ENCODE peak calls at places on chromosomes 1 and 21, in five cellular contexts. One of them, this sample, is unnamed.

GRCh38 chr1:203142684-203143408 is 15.3 kb downstream of the ADORA1 start:
- DNase-seq in IMR-90: no peak
- DNase-seq in body of pancreas: no peak
- DNase-seq in HCT116: no peak
- DNase-seq in prostate gland: no peak
- DNase-seq in this sample: no peak

GRCh38 chr1:202349263-202349928 is 897 bp downstream of the PPP1R12B start:
- DNase-seq in body of pancreas: no peak
- DNase-seq in prostate gland: peak; percentile 26
- DNase-seq in IMR-90: peak; percentile 78
- DNase-seq in HCT116: no peak
- DNase-seq in this sample: peak; percentile 27

GRCh38 chr1:112761714-112762480 is 46.8 kb upstream of the PPM1J start:
- DNase-seq in body of pancreas: no peak
- DNase-seq in HCT116: no peak
- DNase-seq in IMR-90: no peak
- DNase-seq in prostate gland: no peak
- DNase-seq in this sample: peak; percentile 75

GRCh38 chr1:39485046-39485803 is 6.2 kb upstream of the BMP8A start:
- DNase-seq in body of pancreas: no peak
- DNase-seq in IMR-90: no peak
- DNase-seq in HCT116: no peak
- DNase-seq in prostate gland: no peak
- DNase-seq in this sample: no peak

GRCh38 chr1:236143104-236143948 is 987 bp downstream of the GPR137B start:
- DNase-seq in IMR-90: peak; percentile 72
- DNase-seq in prostate gland: no peak
- DNase-seq in body of pancreas: no peak
- DNase-seq in HCT116: no peak
- DNase-seq in this sample: peak; percentile 59

GRCh38 chr1:107272321-107272720 is 131.5 kb downstream of the NTNG1 start:
- DNase-seq in prostate gland: no peak
- DNase-seq in body of pancreas: no peak
- DNase-seq in IMR-90: no peak
- DNase-seq in HCT116: no peak
- DNase-seq in this sample: peak; percentile 27

GRCh38 chr1:1397839-1398523 is 1.2 kb downstream of the CCNL2 start:
- DNase-seq in body of pancreas: no peak
- DNase-seq in IMR-90: peak; percentile 34
- DNase-seq in prostate gland: no peak
- DNase-seq in HCT116: no peak
- DNase-seq in this sample: peak; percentile 55

GRCh38 chr1:2941907-2942306 is 79.4 kb upstream of the ACTRT2 start:
- DNase-seq in IMR-90: no peak
- DNase-seq in HCT116: no peak
- DNase-seq in body of pancreas: no peak
- DNase-seq in prostate gland: no peak
- DNase-seq in this sample: no peak

GRCh38 chr1:8860738-8861516 is 17.6 kb downstream of the ENO1 start:
- DNase-seq in prostate gland: no peak
- DNase-seq in IMR-90: no peak
- DNase-seq in body of pancreas: no peak
- DNase-seq in HCT116: no peak
- DNase-seq in this sample: no peak

GRCh38 chr1:5551274-5551966 is 440.8 kb downstream of the NPHP4 start:
- DNase-seq in IMR-90: no peak
- DNase-seq in HCT116: peak; percentile 23
- DNase-seq in body of pancreas: no peak
- DNase-seq in prostate gland: peak; percentile 37
- DNase-seq in this sample: peak; percentile 20

GRCh38 chr1:93338426-93338825 is 7.3 kb upstream of the DR1 start:
- DNase-seq in IMR-90: peak; percentile 95
- DNase-seq in prostate gland: no peak
- DNase-seq in body of pancreas: no peak
- DNase-seq in HCT116: peak; percentile 64
- DNase-seq in this sample: peak; percentile 92

GRCh38 chr1:232355162-232356006 is 274.5 kb downstream of the SIPA1L2 start:
- DNase-seq in prostate gland: no peak
- DNase-seq in body of pancreas: no peak
- DNase-seq in IMR-90: no peak
- DNase-seq in HCT116: no peak
- DNase-seq in this sample: no peak

GRCh38 chr1:57637155-57637554 is 213.3 kb upstream of the DAB1 start:
- DNase-seq in HCT116: no peak
- DNase-seq in IMR-90: peak; percentile 40
- DNase-seq in prostate gland: no peak
- DNase-seq in body of pancreas: no peak
- DNase-seq in this sample: peak; percentile 70

GRCh38 chr1:20248954-20249612 is 41.6 kb upstream of the VWA5B1 start:
- DNase-seq in body of pancreas: no peak
- DNase-seq in prostate gland: no peak
- DNase-seq in HCT116: no peak
- DNase-seq in IMR-90: no peak
- DNase-seq in this sample: no peak

GRCh38 chr1:164905891-164906290 is 346.9 kb downstream of the PBX1 start:
- DNase-seq in prostate gland: no peak
- DNase-seq in body of pancreas: no peak
- DNase-seq in IMR-90: no peak
- DNase-seq in HCT116: no peak
- DNase-seq in this sample: no peak

GRCh38 chr1:200075938-200076546 is 48.5 kb downstream of the NR5A2 start:
- DNase-seq in body of pancreas: peak; percentile 71
- DNase-seq in HCT116: peak; percentile 58
- DNase-seq in IMR-90: peak; percentile 79
- DNase-seq in prostate gland: peak; percentile 6
- DNase-seq in this sample: peak; percentile 76

GRCh38 chr21:46113497-46114176 is 15.7 kb downstream of the COL6A2 start:
- DNase-seq in body of pancreas: no peak
- DNase-seq in HCT116: no peak
- DNase-seq in IMR-90: no peak
- DNase-seq in prostate gland: no peak
- DNase-seq in this sample: no peak

GRCh38 chr1:99749948-99750347 is 16.5 kb downstream of the FRRS1 start:
- DNase-seq in HCT116: no peak
- DNase-seq in prostate gland: no peak
- DNase-seq in IMR-90: no peak
- DNase-seq in body of pancreas: no peak
- DNase-seq in this sample: no peak

GRCh38 chr1:206705744-206706297 is 21.1 kb downstream of the MAPKAPK2 start:
- DNase-seq in HCT116: no peak
- DNase-seq in IMR-90: no peak
- DNase-seq in body of pancreas: no peak
- DNase-seq in prostate gland: no peak
- DNase-seq in this sample: no peak

GRCh38 chr1:59565611-59566410 is 248.9 kb upstream of the HOOK1 start:
- DNase-seq in body of pancreas: no peak
- DNase-seq in IMR-90: peak; percentile 94
- DNase-seq in prostate gland: no peak
- DNase-seq in HCT116: no peak
- DNase-seq in this sample: no peak

GRCh38 chr21:36706951-36707762 is 8.2 kb downstream of the SIM2 start:
- DNase-seq in HCT116: no peak
- DNase-seq in body of pancreas: no peak
- DNase-seq in prostate gland: no peak
- DNase-seq in IMR-90: peak; percentile 37
- DNase-seq in this sample: no peak

GRCh38 chr1:241641748-241642592 is 1.8 kb upstream of the CHML start:
- DNase-seq in prostate gland: no peak
- DNase-seq in HCT116: no peak
- DNase-seq in IMR-90: peak; percentile 45
- DNase-seq in body of pancreas: no peak
- DNase-seq in this sample: peak; percentile 70

GRCh38 chr1:200041337-200042118 is 14.0 kb downstream of the NR5A2 start:
- DNase-seq in HCT116: no peak
- DNase-seq in IMR-90: no peak
- DNase-seq in body of pancreas: no peak
- DNase-seq in prostate gland: no peak
- DNase-seq in this sample: no peak

GRCh38 chr1:226223786-226224244 is 351 bp downstream of the MIXL1 start:
- DNase-seq in body of pancreas: no peak
- DNase-seq in HCT116: no peak
- DNase-seq in prostate gland: no peak
- DNase-seq in IMR-90: no peak
- DNase-seq in this sample: no peak

GRCh38 chr1:92329356-92330129 is 30.7 kb downstream of the RPAP2 start:
- DNase-seq in IMR-90: peak; percentile 67
- DNase-seq in body of pancreas: no peak
- DNase-seq in prostate gland: no peak
- DNase-seq in HCT116: no peak
- DNase-seq in this sample: peak; percentile 93

GRCh38 chr21:38300180-38300579 is 43.4 kb downstream of the KCNJ15 start:
- DNase-seq in HCT116: no peak
- DNase-seq in body of pancreas: no peak
- DNase-seq in prostate gland: no peak
- DNase-seq in IMR-90: no peak
- DNase-seq in this sample: no peak

GRCh38 chr1:238281418-238281817 is 390.7 kb upstream of the ZP4 start:
- DNase-seq in body of pancreas: no peak
- DNase-seq in prostate gland: no peak
- DNase-seq in IMR-90: no peak
- DNase-seq in HCT116: no peak
- DNase-seq in this sample: no peak

GRCh38 chr1:218380125-218380977 is 35.2 kb downstream of the TGFB2 start:
- DNase-seq in IMR-90: peak; percentile 78
- DNase-seq in HCT116: no peak
- DNase-seq in body of pancreas: peak; percentile 44
- DNase-seq in prostate gland: peak; percentile 46
- DNase-seq in this sample: peak; percentile 85

GRCh38 chr1:57867001-57867400 is 443.1 kb upstream of the DAB1 start:
- DNase-seq in HCT116: no peak
- DNase-seq in prostate gland: no peak
- DNase-seq in body of pancreas: no peak
- DNase-seq in IMR-90: no peak
- DNase-seq in this sample: no peak

DNA sequence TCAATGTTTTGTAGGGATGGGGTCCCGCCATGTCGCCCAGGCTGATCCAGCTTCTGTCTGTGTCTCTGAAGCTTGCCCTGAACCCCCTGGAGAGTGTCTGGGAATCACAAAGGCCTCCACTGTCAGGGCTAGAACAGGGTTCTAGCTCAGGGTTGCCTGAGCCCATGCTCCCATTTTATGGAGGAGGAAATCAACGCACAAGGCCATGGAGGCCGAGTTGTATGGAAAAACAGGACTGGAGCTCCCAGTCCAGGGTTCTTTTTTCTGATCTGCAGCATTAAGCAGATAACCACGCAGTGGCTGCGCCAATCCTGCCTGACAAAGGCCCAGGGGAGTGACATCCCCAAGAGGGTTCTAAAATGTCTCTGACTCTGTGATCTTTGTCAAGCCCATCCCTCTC is 67.6 kb upstream of the NBPF3 start:
- DNase-seq in HCT116: no peak
- DNase-seq in body of pancreas: no peak
- DNase-seq in prostate gland: no peak
- DNase-seq in IMR-90: no peak
- DNase-seq in this sample: no peak
- H3K4me3 ChIP-seq in HCT116: no peak overlapping the region
- H3K4me3 ChIP-seq in body of pancreas: no peak overlapping the region
- H3K4me3 ChIP-seq in prostate gland: no peak overlapping the region
- H3K4me3 ChIP-seq in IMR-90: no peak overlapping the region
- H3K4me3 ChIP-seq in this sample: no peak overlapping the region

DNA sequence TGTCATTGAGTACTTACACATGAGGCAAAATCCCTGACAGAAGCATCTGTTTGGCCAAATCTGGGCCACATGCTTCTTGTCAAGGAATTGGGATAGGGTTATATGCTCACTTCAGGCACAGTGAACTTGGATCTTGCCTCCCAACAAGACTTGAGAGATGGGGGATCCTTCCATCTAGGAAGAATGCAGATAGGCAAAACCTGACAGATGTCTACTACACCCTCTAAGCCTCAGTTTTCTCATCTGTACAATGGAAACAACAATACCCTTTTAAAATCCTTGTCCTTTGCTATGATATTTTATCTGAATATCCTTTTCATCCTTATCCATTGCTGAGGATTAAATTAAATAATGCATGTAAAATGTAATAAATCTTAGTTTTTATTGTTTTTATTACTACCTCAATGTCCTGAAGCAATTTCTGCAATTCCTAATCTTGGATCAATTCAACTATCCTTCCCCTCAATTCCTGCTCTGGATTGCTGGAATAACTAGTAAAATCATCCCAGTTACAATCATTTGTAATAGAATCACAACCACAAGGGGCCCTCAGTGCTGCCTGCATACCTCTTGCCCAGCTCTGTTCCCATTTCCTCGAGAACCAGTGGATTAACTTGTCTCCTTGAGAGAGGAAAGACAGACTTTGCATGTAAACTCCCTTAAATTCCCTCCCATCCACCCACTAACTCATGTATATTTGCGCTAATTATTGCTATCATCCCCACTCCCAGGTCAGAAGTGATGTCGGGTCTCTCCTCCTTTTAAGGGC is 8.1 kb upstream of the XPR1 start:
- DNase-seq in body of pancreas: no peak
- DNase-seq in prostate gland: no peak
- DNase-seq in IMR-90: peak; percentile 58
- DNase-seq in HCT116: no peak
- DNase-seq in this sample: no peak
- TF ChIP-seq CTCF in body of pancreas: peak; percentile 31
- TF ChIP-seq CTCF in prostate gland: no peak
- TF ChIP-seq CTCF in IMR-90: peak; percentile 51
- TF ChIP-seq CTCF in HCT116: peak; percentile 31
- TF ChIP-seq CTCF in this sample: no peak

GRCh38 chr1:145872421-145872891 is 13.2 kb downstream of the ANKRD35 start:
- DNase-seq in body of pancreas: no peak
- DNase-seq in HCT116: no peak
- DNase-seq in IMR-90: peak; percentile 30
- DNase-seq in prostate gland: peak; percentile 53
- DNase-seq in this sample: no peak
- H3K4me3 ChIP-seq in body of pancreas: no peak overlapping the region
- H3K4me3 ChIP-seq in HCT116: no peak overlapping the region
- H3K4me3 ChIP-seq in IMR-90: peak overlapping the region; percentile 32
- H3K4me3 ChIP-seq in prostate gland: peak overlapping the region; percentile 30
- H3K4me3 ChIP-seq in this sample: no peak overlapping the region

DNA sequence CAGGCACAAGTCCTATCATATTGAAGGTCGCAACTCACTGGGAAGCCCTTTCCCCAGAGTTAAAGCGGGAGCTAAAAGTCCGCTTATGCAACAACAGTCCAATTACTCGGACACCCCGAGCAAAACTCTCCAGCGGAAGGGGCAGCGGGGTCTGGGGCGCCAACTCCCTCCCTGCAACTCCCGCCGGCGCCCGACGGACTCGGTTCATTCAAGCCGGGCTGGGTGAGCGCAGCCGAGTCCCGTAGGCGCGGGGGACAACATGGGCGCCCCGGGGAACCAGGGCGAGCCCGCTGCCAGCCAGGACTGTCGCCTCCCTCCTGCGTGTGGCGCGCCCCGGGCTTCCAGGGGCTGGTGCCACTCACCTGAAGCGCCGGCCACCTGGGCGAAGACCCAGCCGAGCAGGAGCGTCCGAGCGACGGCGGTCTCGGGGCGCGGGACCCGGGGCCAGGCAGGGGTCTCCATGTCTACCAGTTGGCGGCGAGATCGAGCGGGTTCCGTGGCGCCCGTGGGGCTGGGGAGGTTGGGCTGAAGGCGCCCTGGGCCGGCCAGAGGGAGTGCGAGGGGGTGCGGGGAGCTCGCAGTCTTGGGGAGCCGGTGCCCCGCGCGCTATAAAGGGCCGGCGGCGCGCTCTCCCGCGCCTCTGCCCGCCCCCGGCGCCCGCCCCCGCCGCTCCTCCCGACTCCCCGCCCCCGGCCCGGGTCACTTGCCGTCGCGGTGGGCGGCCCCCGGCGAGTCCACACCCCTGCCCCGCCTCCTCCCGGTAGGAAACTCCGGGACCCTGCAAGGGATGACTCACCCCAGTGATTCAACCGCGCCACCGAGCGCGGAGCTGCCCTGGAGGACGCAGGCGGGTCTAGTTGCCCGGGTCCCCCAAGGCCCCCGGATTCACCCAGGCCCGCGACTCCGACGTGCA is at the start of gene F3:
- DNase-seq in IMR-90: peak; percentile 91
- DNase-seq in prostate gland: peak; percentile 94
- DNase-seq in HCT116: peak; percentile 70
- DNase-seq in body of pancreas: peak; percentile 96
- DNase-seq in this sample: peak; percentile 88
- TF ChIP-seq CTCF in IMR-90: peak; percentile 28
- TF ChIP-seq CTCF in prostate gland: no peak
- TF ChIP-seq CTCF in HCT116: no peak
- TF ChIP-seq CTCF in body of pancreas: peak; percentile 18
- TF ChIP-seq CTCF in this sample: peak; percentile 2

This sample was measured in bronchial epithelial cell.